ENCODE peak calls at places on chromosomes 11 and 22, in ten cellular contexts. F is HEK293T; B is activated CD4-positive, alpha-beta T cell treated with anti-CD3 and anti-CD28 coated beads, Interleukin-2, amount 50 U/mL, for 4 hours; V is ACHN; S is endothelial cell of umbilical vein; Y is OCI-LY7; R is stimulated activated naive CD4-positive, alpha-beta T cell; J is stomach; L is WTC11; O is stimulated activated CD4-positive, alpha-beta T cell treated with anti-CD3 and anti-CD28 coated beads, Interleukin-1b, Interleukin-23, amount 100 ng/mL, for 24 hours. Q is an unnamed sample.

GRCh38 chr11:10566257-10566956 is 2.1 kb downstream of the LYVE1 start:
- DNase-seq in S (no peak), R (no peak), L (no peak), F (no peak), V (no peak), J (no peak), Y (no peak), B (no peak), O (no peak), Q (no peak)

GRCh38 chr11:23509023-23509422 is 648.7 kb upstream of the CCDC179 start:
- DNase-seq in R (no peak), S (peak), J (no peak), L (no peak), B (no peak), V (no peak), Y (no peak), F (no peak), O (no peak), Q (no peak)

GRCh38 chr11:8070417-8071101 is 10.5 kb upstream of the TUB start:
- DNase-seq in Y (peak), S (peak), V (peak), F (peak), O (no peak), J (no peak), R (no peak), B (no peak), L (no peak), Q (peak)

GRCh38 chr22:17103351-17103750 is 17.8 kb downstream of the TMEM121B start:
- DNase-seq in Y (no peak), S (no peak), O (no peak), V (no peak), F (no peak), B (no peak), L (no peak), R (no peak), J (no peak), Q (no peak)

GRCh38 chr11:128862913-128863660 is 4.0 kb downstream of the KCNJ1 start:
- DNase-seq in J (no peak), Y (no peak), F (no peak), R (no peak), O (no peak), B (no peak), L (no peak), S (peak), V (peak), Q (no peak)

GRCh38 chr22:16601437-16602223 is 9.0 kb upstream of the CCT8L2 start:
- DNase-seq in V (peak), B (no peak), R (no peak), F (no peak), L (no peak), O (no peak), S (no peak), Y (no peak), J (no peak), Q (peak)

GRCh38 chr11:111676878-111677585 is 74.8 kb downstream of the SIK2 start:
- DNase-seq in O (no peak), Y (no peak), R (no peak), V (peak), L (no peak), J (no peak), B (no peak), F (no peak), S (peak), Q (no peak)

GRCh38 chr11:82398300-82398815 is 335.3 kb downstream of the FAM181B start:
- DNase-seq in V (no peak), F (no peak), O (no peak), L (no peak), Y (no peak), B (no peak), R (no peak), S (no peak), J (no peak), Q (no peak)

GRCh38 chr11:111639226-111639925 is 37.1 kb downstream of the SIK2 start:
- DNase-seq in F (no peak), O (no peak), V (no peak), J (no peak), Y (no peak), L (no peak), B (no peak), S (no peak), R (no peak), Q (no peak)

GRCh38 chr11:79189604-79190003 is 251.2 kb downstream of the TENM4 start:
- DNase-seq in S (no peak), Y (no peak), F (no peak), R (no peak), B (no peak), V (no peak), J (peak), O (no peak), L (no peak), Q (no peak)

GRCh38 chr22:47304854-47305253 is 542.4 kb downstream of the TBC1D22A start:
- DNase-seq in Y (no peak), L (no peak), V (no peak), J (no peak), B (no peak), O (no peak), F (no peak), R (no peak), S (no peak), Q (no peak)

GRCh38 chr11:116881153-116881552 is 43.7 kb upstream of the APOA1 start:
- DNase-seq in L (no peak), V (no peak), S (no peak), B (no peak), R (no peak), Y (no peak), O (no peak), F (no peak), J (no peak), Q (no peak)

GRCh38 chr11:62458212-62459002 is 39.6 kb downstream of the SCGB1A1 start:
- DNase-seq in F (no peak), V (no peak), S (no peak), R (no peak), O (no peak), L (no peak), Y (no peak), B (no peak), J (no peak), Q (no peak)

GRCh38 chr11:125959931-125960330 is 14.1 kb downstream of the VSIG10L2 start:
- DNase-seq in F (no peak), Y (no peak), S (no peak), B (no peak), L (no peak), V (no peak), R (no peak), J (no peak), O (no peak), Q (no peak)

GRCh38 chr11:8068605-8069221 is 12.3 kb upstream of the TUB start:
- DNase-seq in F (no peak), S (peak), B (no peak), L (no peak), Y (no peak), V (peak), O (no peak), J (no peak), R (no peak), Q (no peak)

GRCh38 chr11:126734752-126735151 is 265.8 kb downstream of the KIRREL3 start:
- DNase-seq in J (no peak), L (no peak), O (no peak), S (no peak), Y (no peak), R (no peak), V (no peak), B (no peak), F (no peak), Q (no peak)

GRCh38 chr22:46109474-46110003 is 40.8 kb upstream of the PPARA start:
- DNase-seq in B (no peak), V (no peak), L (no peak), R (no peak), S (no peak), J (no peak), O (no peak), Y (no peak), F (no peak), Q (no peak)

GRCh38 chr11:58577441-58578135 is 1.3 kb upstream of the ZFP91 start:
- DNase-seq in O (peak), V (peak), L (no peak), F (peak), R (peak), S (peak), B (peak), Y (peak), J (peak), Q (peak)

GRCh38 chr11:13868710-13869403 is 93.7 kb upstream of the SPON1 start:
- DNase-seq in R (peak), V (no peak), S (no peak), Y (no peak), B (no peak), L (no peak), O (no peak), J (no peak), F (no peak), Q (no peak)

GRCh38 chr11:34546511-34547206 is 33.1 kb upstream of the ELF5 start:
- DNase-seq in J (no peak), F (no peak), S (no peak), B (no peak), Y (no peak), L (no peak), O (no peak), V (no peak), R (no peak), Q (no peak)

GRCh38 chr11:94790771-94791180 is 22.6 kb downstream of the AMOTL1 start:
- DNase-seq in S (no peak), F (no peak), L (no peak), O (no peak), R (no peak), B (no peak), Y (no peak), V (no peak), J (no peak), Q (no peak)

GRCh38 chr11:95832763-95833162 is 42.5 kb downstream of the CEP57 start:
- DNase-seq in F (no peak), V (no peak), R (no peak), Y (no peak), L (no peak), B (no peak), S (no peak), J (no peak), O (no peak), Q (no peak)

GRCh38 chr11:79857404-79857803 is 416.6 kb upstream of the TENM4 start:
- DNase-seq in F (no peak), V (no peak), R (no peak), O (no peak), Y (no peak), S (no peak), J (no peak), L (no peak), B (no peak), Q (no peak)

GRCh38 chr11:67265633-67266423 is 445 bp upstream of the GRK2 start:
- DNase-seq in Y (peak), V (peak), S (peak), J (peak), B (peak), L (peak), O (no peak), R (peak), F (peak), Q (peak)

GRCh38 chr22:22849640-22850610 is 37.7 kb upstream of the IGLL5 start:
- DNase-seq in S (no peak), F (no peak), O (no peak), B (no peak), R (no peak), L (no peak), Y (peak), J (no peak), V (no peak), Q (peak)

GRCh38 chr11:2393111-2393868 is 7.3 kb upstream of the TSSC4 start:
- DNase-seq in V (no peak), L (no peak), J (no peak), B (no peak), F (no peak), S (no peak), Y (peak), R (no peak), O (no peak), Q (peak)

GRCh38 chr22:25202290-25202921 is 2.7 kb downstream of the CRYBB3 start:
- DNase-seq in Y (peak), F (peak), R (peak), J (peak), O (peak), L (peak), V (peak), S (peak), B (peak), Q (peak)

GRCh38 chr11:65492637-65493366 is 6.0 kb upstream of the MALAT1 start:
- DNase-seq in O (no peak), R (no peak), F (no peak), V (peak), J (peak), B (no peak), S (peak), Y (peak), L (peak), Q (no peak)